ENCODE peak calls at places on chromosomes 11 and 22, in four cellular contexts. E is K562, X is H1, K is HepG2. C is an unnamed sample. For H3K4me1, the result is how much of the 10 kb centered on the place peaks cover.

GRCh38 chr11:128555606-128556005 is 31.8 kb downstream of the ETS1 start:
- DNase-seq in E (no peak), X (no peak), K (peak), C (peak)

GRCh38 chr11:129840236-129840635 is 24.6 kb downstream of the TMEM45B start:
- DNase-seq in X (no peak), E (no peak), K (no peak), C (no peak)

GRCh38 chr11:114880458-114880857 is 202.1 kb downstream of the NXPE2 start:
- DNase-seq in E (no peak), K (no peak), X (no peak), C (no peak)

GRCh38 chr22:45212992-45213751 is 27.5 kb downstream of the KIAA0930 start:
- DNase-seq in X (no peak), E (no peak), K (no peak), C (no peak)

GRCh38 chr22:36756746-36757607 is 18.9 kb downstream of the IFT27 start:
- DNase-seq in X (no peak), K (no peak), E (no peak), C (no peak)

GRCh38 chr22:25404923-25405853 is 159.3 kb upstream of the GRK3 start:
- DNase-seq in E (peak), K (peak), X (no peak), C (peak)

GRCh38 chr11:67503119-67504022 is 1.8 kb downstream of the PITPNM1 start:
- DNase-seq in X (no peak), K (no peak), E (no peak), C (no peak)

GRCh38 chr11:67820079-67820478 is 145.7 kb upstream of the ALDH3B2 start:
- DNase-seq in X (no peak), E (peak), K (no peak), C (no peak)

GRCh38 chr11:45211732-45212131 is 65.3 kb downstream of the PRDM11 start:
- DNase-seq in K (no peak), E (no peak), X (no peak), C (no peak)

GRCh38 chr11:111189466-111189865 is 56.1 kb upstream of the POU2AF2 start:
- DNase-seq in X (no peak), K (no peak), E (no peak), C (no peak)

GRCh38 chr11:110711776-110712642 is at the start of gene ARHGAP20:
- DNase-seq in E (peak), X (no peak), K (peak), C (peak)

GRCh38 chr11:34262601-34263081 is 95.2 kb downstream of the ABTB2 start:
- DNase-seq in X (no peak), K (no peak), E (no peak), C (no peak)

GRCh38 chr11:10305262-10305963 is 540 bp downstream of the ADM start:
- DNase-seq in K (peak), E (no peak), X (no peak), C (no peak)

GRCh38 chr11:126438272-126438671 is 82.8 kb downstream of the ST3GAL4 start:
- DNase-seq in E (no peak), K (no peak), X (no peak), C (no peak)

GRCh38 chr11:66157182-66157864 is 87.3 kb downstream of the PACS1 start:
- DNase-seq in K (no peak), X (no peak), E (no peak), C (peak)

GRCh38 chr11:69369945-69370344 is 76.0 kb downstream of the MYEOV start:
- DNase-seq in X (no peak), K (no peak), E (no peak), C (no peak)

GRCh38 chr22:46695346-46696224 is 42.5 kb downstream of the CERK start:
- DNase-seq in E (no peak), X (no peak), K (no peak), C (no peak)

GRCh38 chr22:26892401-26893033 is 235.1 kb downstream of the MIAT start:
- DNase-seq in K (no peak), X (no peak), E (no peak), C (no peak)

GRCh38 chr11:68148882-68149281 is 27.7 kb upstream of the CHKA start:
- DNase-seq in X (no peak), K (no peak), E (no peak), C (no peak)

GRCh38 chr22:43446037-43446803 is 34.4 kb downstream of the MPPED1 start:
- DNase-seq in K (no peak), E (no peak), X (no peak), C (peak)

GRCh38 chr11:37811349-37811748 is 1213.3 kb upstream of the RAG2 start:
- DNase-seq in E (no peak), K (no peak), X (no peak), C (no peak)

GRCh38 chr22:49671331-49672012 is 156.2 kb downstream of the BRD1 start:
- DNase-seq in K (no peak), X (no peak), E (no peak), C (no peak)

GRCh38 chr11:46293616-46294015 is 16.2 kb downstream of the CREB3L1 start:
- DNase-seq in E (no peak), X (no peak), K (no peak), C (no peak)

GRCh38 chr11:69950120-69950519 is 128.0 kb upstream of the ANO1 start:
- DNase-seq in X (peak), E (peak), K (peak), C (peak)

DNA sequence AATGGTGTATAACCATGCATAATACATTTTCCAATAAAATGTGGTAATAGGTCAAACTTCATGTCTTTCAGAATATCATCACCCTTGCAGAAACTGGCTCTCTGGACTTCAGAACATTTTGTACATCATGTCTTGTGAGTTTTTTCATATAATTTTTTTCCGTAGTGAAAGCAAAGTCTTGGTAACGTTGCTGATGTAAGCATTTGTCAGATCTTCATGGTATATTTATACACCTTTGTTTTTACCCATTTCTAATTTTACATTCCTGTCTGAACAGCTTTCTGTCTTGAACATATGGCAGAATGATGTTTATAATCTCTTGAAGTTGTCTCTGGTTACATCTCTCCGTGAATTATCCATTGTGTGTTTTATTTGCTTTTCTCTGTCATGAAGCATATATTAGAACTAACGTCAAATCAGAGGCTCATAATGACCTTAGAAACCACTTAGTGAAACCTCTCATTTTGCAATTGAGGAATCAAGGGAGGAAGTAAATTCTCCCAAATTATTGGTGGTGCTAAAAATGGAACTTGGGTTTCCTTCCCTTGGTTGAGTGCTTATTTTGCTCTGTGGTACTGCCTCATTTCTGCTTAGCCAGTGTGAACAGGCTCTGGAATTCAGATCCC is 37.4 kb downstream of the CSRP3 start:
- DNase-seq in E (no peak), X (no peak), K (no peak), C (no peak)
- TF ChIP-seq RAD21 in E (no peak), X (no peak), K (no peak), C (no peak)

GRCh38 chr11:119571311-119571710 is 148.3 kb upstream of the THY1 start:
- DNase-seq in K (no peak), X (no peak), E (no peak), C (no peak)
- TF ChIP-seq JUN in K (no peak), X (no peak), E (no peak), C (no peak)

DNA sequence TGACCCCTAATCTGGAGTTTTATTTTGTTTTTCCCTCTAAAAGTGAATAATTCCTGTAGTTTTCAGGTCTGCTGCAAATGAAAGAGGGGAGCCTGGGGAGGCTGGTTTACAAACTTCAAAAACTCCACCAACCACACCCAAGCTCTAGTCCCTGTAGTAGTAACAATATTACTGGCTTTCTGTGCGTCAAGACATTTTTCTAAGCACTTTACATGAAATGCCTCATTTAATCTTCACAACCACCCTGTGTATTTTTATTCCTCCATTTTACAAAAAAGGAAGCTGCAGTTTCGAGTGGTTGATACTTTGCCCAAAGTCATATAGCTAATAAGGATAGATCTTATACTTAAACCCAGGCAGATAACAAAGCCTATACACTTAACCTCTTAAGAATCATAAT is 23.5 kb downstream of the CTNND1 start:
- DNase-seq in K (no peak), X (no peak), E (no peak), C (no peak)
- H3K4me1 ChIP-seq in K (half or more), X (under half), E (under half), C (half or more)

DNA sequence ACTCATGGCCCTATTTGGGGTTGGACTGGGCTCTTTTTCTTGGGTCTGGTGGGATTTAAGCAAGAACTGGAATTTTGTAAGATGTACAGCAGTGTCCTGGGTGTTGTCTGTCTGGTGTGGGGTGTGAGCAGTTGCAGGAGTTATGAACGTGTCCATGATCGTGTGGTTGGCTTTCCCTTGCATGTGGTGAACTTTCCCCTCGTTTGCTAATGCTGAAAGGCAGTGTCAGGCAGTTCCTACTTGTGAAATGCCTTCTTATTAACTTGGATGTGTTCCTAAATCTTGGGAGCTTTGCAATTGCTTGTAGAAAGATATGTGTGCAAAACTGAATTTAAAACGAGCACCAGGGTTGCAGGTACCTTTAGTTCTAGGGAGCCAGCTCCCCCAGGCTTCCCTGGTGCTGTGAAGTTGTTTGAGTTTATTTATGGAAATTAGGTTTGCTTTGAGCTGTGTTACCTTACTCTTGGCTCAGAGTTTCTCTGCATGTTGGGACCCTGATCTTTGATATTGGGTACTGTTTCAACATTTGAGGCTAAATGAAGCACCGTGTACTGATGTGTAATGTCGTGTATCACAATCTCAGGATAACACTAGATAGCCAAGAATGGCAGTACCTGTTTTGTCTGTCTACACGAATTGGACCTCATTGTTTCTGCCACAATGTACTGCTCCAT is 35.8 kb upstream of the HSD17B12 start:
- DNase-seq in K (peak), X (no peak), E (peak), C (no peak)
- TF ChIP-seq RAD21 in K (no peak), X (no peak), E (no peak), C (no peak)

GRCh38 chr11:63611395-63611747 is 2.9 kb downstream of the PLAAT3 start:
- DNase-seq in X (no peak), E (no peak), K (no peak), C (no peak)

GRCh38 chr11:63613517-63614135 is 607 bp downstream of the PLAAT3 start:
- DNase-seq in K (no peak), E (peak), X (peak), C (peak)

GRCh38 chr11:63616953-63617352 is 2.7 kb upstream of the PLAAT3 start:
- DNase-seq in E (no peak), X (no peak), K (no peak), C (no peak)

GRCh38 chr11:63612181-63612580 is 2.1 kb downstream of the PLAAT3 start:
- DNase-seq in K (no peak), X (no peak), E (no peak), C (no peak)

DNA sequence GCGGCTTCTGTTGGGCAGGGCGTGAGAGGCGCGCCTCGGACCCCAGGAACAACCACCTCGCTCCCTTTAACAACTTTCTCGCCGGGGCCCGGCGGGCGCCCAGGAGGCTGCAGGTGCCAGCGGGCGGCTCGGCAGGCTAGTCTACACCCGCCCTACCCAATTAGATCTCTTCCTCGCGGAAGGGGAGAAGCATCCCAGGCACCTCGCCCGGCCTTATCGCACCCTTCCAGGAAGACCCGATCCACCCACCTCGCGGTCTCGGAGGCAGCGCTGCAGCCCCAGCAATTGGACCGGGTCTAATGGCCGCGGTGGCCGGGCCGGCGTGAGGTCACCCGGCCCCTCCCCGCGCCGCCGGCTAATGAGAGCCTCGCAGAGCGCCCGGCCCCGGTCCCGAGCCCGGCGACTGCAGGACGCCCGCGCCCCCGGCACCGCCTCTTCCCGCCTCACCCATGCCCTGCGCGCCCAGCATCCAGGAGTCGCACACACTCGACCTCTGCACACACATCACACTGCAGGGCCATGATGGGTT is at the start of gene PLAAT3:
- DNase-seq in X (peak), K (no peak), E (peak), C (peak)
- TF ChIP-seq JUN in X (no peak), K (no peak), E (no peak), C (peak)